ENCODE peak calls at places on chromosomes 16 and 17, in five cellular contexts. U, E, Q, B and W are unnamed samples.
A peak's percentile ranks its signal among the peaks of the same experiment; 100 is the strongest.

GRCh38 chr17:14058051-14058450 is 11.3 kb upstream of the COX10 start:
- DNase-seq in Q (no peak), B (no peak), E (no peak), U (no peak), W (no peak)

GRCh38 chr17:50890675-50891516 is 24.7 kb upstream of the TOB1 start:
- DNase-seq in Q (no peak), E (no peak), B (no peak), U (no peak), W (no peak)

GRCh38 chr16:51531271-51531670 is 380.2 kb upstream of the SALL1 start:
- DNase-seq in B (no peak), E (no peak), Q (no peak), U (no peak), W (no peak)

GRCh38 chr16:31458073-31458834 is 1.0 kb upstream of the ARMC5 start:
- DNase-seq in U (peak; percentile 92), Q (peak; percentile 65), B (peak; percentile 68), E (peak; percentile 54), W (peak; percentile 57)

GRCh38 chr17:17868637-17869522 is 32.1 kb upstream of the SREBF1 start:
- DNase-seq in E (no peak), Q (peak; percentile 97), B (no peak), U (no peak), W (no peak)

GRCh38 chr16:35365675-35366074 is 1906.3 kb downstream of the TP53TG3F start:
- DNase-seq in U (no peak), E (no peak), Q (no peak), B (no peak), W (no peak)

GRCh38 chr16:56277040-56277439 is 85.8 kb downstream of the GNAO1 start:
- DNase-seq in U (no peak), E (no peak), Q (no peak), B (no peak), W (peak; percentile 38)

GRCh38 chr16:30615358-30616076 is 5.3 kb upstream of the ZNF689 start:
- DNase-seq in Q (peak; percentile 32), B (peak; percentile 96), E (peak; percentile 75), U (peak; percentile 70), W (peak; percentile 54)

GRCh38 chr17:57422574-57423164 is 166.3 kb downstream of the MSI2 start:
- DNase-seq in E (no peak), B (peak; percentile 47), U (no peak), Q (peak; percentile 46), W (peak; percentile 69)

GRCh38 chr16:88382491-88383400 is at the start of gene ZNF469:
- DNase-seq in Q (peak; percentile 41), U (peak; percentile 68), E (no peak), B (no peak), W (peak; percentile 45)

GRCh38 chr17:82231562-82232321 is 2.9 kb downstream of the SLC16A3 start:
- DNase-seq in B (peak; percentile 60), U (no peak), E (peak; percentile 82), Q (peak; percentile 84), W (peak; percentile 79)

GRCh38 chr17:43829738-43830137 is 3.2 kb downstream of the MPP3 start:
- DNase-seq in U (no peak), Q (no peak), B (no peak), E (no peak), W (no peak)

GRCh38 chr17:6547336-6547735 is 9.0 kb downstream of the PITPNM3 start:
- DNase-seq in B (no peak), U (no peak), Q (no peak), E (no peak), W (no peak)

GRCh38 chr16:52068447-52069074 is 478.4 kb downstream of the TOX3 start:
- DNase-seq in Q (peak; percentile 9), B (no peak), U (no peak), E (peak; percentile 61), W (no peak)

GRCh38 chr17:31875081-31875480 is 16.0 kb upstream of the COPRS start:
- DNase-seq in E (no peak), Q (no peak), U (no peak), B (no peak), W (no peak)

GRCh38 chr17:9229826-9230201 is 208.5 kb downstream of the NTN1 start:
- DNase-seq in E (no peak), Q (no peak), U (no peak), B (no peak), W (no peak)

GRCh38 chr17:50918933-50919296 is 52.8 kb upstream of the TOB1 start:
- DNase-seq in B (peak; percentile 63), U (no peak), Q (peak; percentile 27), E (no peak), W (peak; percentile 23)

GRCh38 chr17:42608692-42609181 is 437 bp downstream of the RETREG3 start:
- DNase-seq in U (no peak), B (peak; percentile 49), Q (no peak), E (no peak), W (peak; percentile 36)

GRCh38 chr17:78798695-78799559 is 16.9 kb upstream of the CYTH1 start:
- DNase-seq in Q (peak; percentile 41), E (no peak), U (no peak), B (no peak), W (peak; percentile 54)

GRCh38 chr16:72561-73537 is at the start of gene RHBDF1:
- DNase-seq in B (peak; percentile 51), Q (peak; percentile 65), U (no peak), E (no peak), W (peak; percentile 67)

GRCh38 chr17:6471531-6472465 is 27.5 kb downstream of the PIMREG start:
- DNase-seq in B (no peak), E (no peak), U (no peak), Q (peak; percentile 61), W (peak; percentile 82)

GRCh38 chr16:74888227-74888862 is 96.6 kb downstream of the WDR59 start:
- DNase-seq in U (no peak), E (no peak), Q (no peak), B (no peak), W (no peak)

GRCh38 chr17:4733073-4733531 is 1.9 kb downstream of the MED11 start:
- DNase-seq in B (no peak), Q (no peak), U (no peak), E (no peak), W (no peak)

GRCh38 chr17:73647331-73647730 is 3.1 kb upstream of the SDK2 start:
- DNase-seq in U (no peak), Q (no peak), B (no peak), E (no peak), W (no peak)

GRCh38 chr17:80168371-80168770 is 1.5 kb upstream of the CARD14 start:
- DNase-seq in U (no peak), Q (no peak), E (no peak), B (no peak), W (no peak)

GRCh38 chr17:39963826-39964225 is 1.0 kb downstream of the GSDMA start:
- DNase-seq in E (no peak), B (no peak), U (no peak), Q (no peak), W (no peak)

GRCh38 chr16:50747206-50747956 is 5.5 kb downstream of the CYLD start:
- DNase-seq in Q (peak; percentile 9), E (no peak), U (no peak), B (no peak), W (peak; percentile 42)

GRCh38 chr17:44900894-44901293 is 1.6 kb upstream of the EFTUD2 start:
- DNase-seq in E (no peak), U (no peak), Q (peak; percentile 84), B (no peak), W (peak; percentile 85)

GRCh38 chr17:17443173-17443572 is 33.6 kb upstream of the MED9 start:
- DNase-seq in Q (peak; percentile 27), B (no peak), U (no peak), E (no peak), W (no peak)

GRCh38 chr17:8162232-8162996 is at the start of gene VAMP2:
- DNase-seq in B (peak; percentile 84), E (peak; percentile 61), Q (peak; percentile 66), U (no peak), W (peak; percentile 78)

GRCh38 chr16:31678649-31679325 is 151.1 kb downstream of the AHSP start:
- DNase-seq in Q (no peak), E (peak; percentile 75), U (no peak), B (no peak), W (no peak)

GRCh38 chr16:57873218-57873617 is 70.9 kb upstream of the KIFC3 start:
- DNase-seq in E (no peak), U (no peak), B (no peak), Q (no peak), W (no peak)

GRCh38 chr17:76139801-76140660 is 1.0 kb downstream of the FOXJ1 start:
- DNase-seq in B (peak; percentile 64), U (peak; percentile 73), E (peak; percentile 49), Q (no peak), W (no peak)

GRCh38 chr17:78383725-78384471 is 5.4 kb downstream of the PGS1 start:
- DNase-seq in B (peak; percentile 79), Q (peak; percentile 99), U (no peak), E (no peak), W (peak; percentile 100)

GRCh38 chr17:16091773-16092172 is 92.1 kb downstream of the TTC19 start:
- DNase-seq in Q (no peak), U (no peak), E (no peak), B (no peak), W (peak; percentile 13)

GRCh38 chr17:40312893-40313659 is 4.1 kb downstream of the RARA start:
- DNase-seq in E (no peak), U (peak; percentile 43), B (no peak), Q (no peak), W (no peak)

GRCh38 chr17:64661731-64661980 is 451 bp downstream of the SMURF2 start:
- DNase-seq in U (no peak), B (no peak), E (no peak), Q (no peak), W (no peak)

GRCh38 chr17:57295526-57296023 is 39.3 kb downstream of the MSI2 start:
- DNase-seq in U (no peak), E (no peak), Q (peak; percentile 59), B (no peak), W (peak; percentile 71)

GRCh38 chr16:22008215-22009142 is 568 bp downstream of the MOSMO start:
- DNase-seq in E (no peak), Q (peak; percentile 40), B (peak; percentile 49), U (no peak), W (peak; percentile 49)